ENCODE peak calls at places on chromosomes 4 and X, in seven cellular contexts. K is upper lobe of right lung, J is endothelial cell of umbilical vein, Y is astrocyte of the spinal cord, V is suprapubic skin, P is lower leg skin, M is bronchial epithelial cell. L is an unnamed sample.

GRCh38 chrX:153469811-153470410 is 465 bp downstream of the HAUS7 start:
- DNase-seq in K (no peak), J (peak; percentile 32), Y (peak; percentile 13), V (no peak), P (no peak), M (peak; percentile 8), L (peak; percentile 34)

GRCh38 chr4:20512980-20513379 is 187.3 kb upstream of the PACRGL start:
- DNase-seq in K (no peak), J (peak; percentile 22), Y (no peak), V (no peak), P (no peak), M (no peak), L (no peak)

GRCh38 chr4:151540728-151541437 is 131.9 kb downstream of the FHIP1A start:
- DNase-seq in K (no peak), J (peak; percentile 76), Y (peak; percentile 95), V (no peak), P (peak; percentile 65), M (peak; percentile 100), L (peak; percentile 88)

GRCh38 chr4:37454263-37454800 is 209.8 kb downstream of the NWD2 start:
- DNase-seq in K (no peak), J (no peak), Y (no peak), V (no peak), P (no peak), M (no peak), L (no peak)

GRCh38 chrX:130878350-130879341 is 24.4 kb downstream of the ENOX2 start:
- DNase-seq in K (no peak), J (peak; percentile 35), Y (peak; percentile 91), V (no peak), P (no peak), M (peak; percentile 85), L (peak; percentile 91)

GRCh38 chr4:81220269-81220668 is 5.2 kb upstream of the PRKG2 start:
- DNase-seq in K (no peak), J (no peak), Y (no peak), V (no peak), P (no peak), M (no peak), L (no peak)

GRCh38 chrX:38142598-38142997 is 78.1 kb downstream of the SRPX start:
- DNase-seq in K (no peak), J (peak; percentile 13), Y (peak; percentile 43), V (no peak), P (peak; percentile 17), M (no peak), L (peak; percentile 94)

GRCh38 chrX:20521245-20521644 is 254.5 kb upstream of the RPS6KA3 start:
- DNase-seq in K (no peak), J (no peak), Y (peak; percentile 31), V (no peak), P (no peak), M (peak; percentile 44), L (peak; percentile 82)

GRCh38 chr4:141926414-141926813 is 290.0 kb downstream of the IL15 start:
- DNase-seq in K (no peak), J (no peak), Y (no peak), V (no peak), P (no peak), M (no peak), L (no peak)

GRCh38 chr4:90120815-90121214 is 6.4 kb upstream of the CCSER1 start:
- DNase-seq in K (no peak), J (peak; percentile 19), Y (no peak), V (no peak), P (no peak), M (no peak), L (no peak)

GRCh38 chrX:53950130-53950733 is 94.0 kb downstream of the PHF8 start:
- DNase-seq in K (no peak), J (no peak), Y (no peak), V (no peak), P (no peak), M (peak; percentile 27), L (no peak)

GRCh38 chr4:109332926-109333464 is 30.5 kb upstream of the COL25A1 start:
- DNase-seq in K (no peak), J (no peak), Y (no peak), V (no peak), P (no peak), M (no peak), L (no peak)

GRCh38 chr4:133143775-133144430 is 5.2 kb upstream of the PCDH10 start:
- DNase-seq in K (no peak), J (no peak), Y (no peak), V (no peak), P (no peak), M (no peak), L (no peak)

GRCh38 chr4:124937993-124938392 is 225.5 kb upstream of the ANKRD50 start:
- DNase-seq in K (no peak), J (no peak), Y (no peak), V (no peak), P (no peak), M (no peak), L (no peak)

GRCh38 chrX:18677140-18677834 is 5.4 kb upstream of the RS1 start:
- DNase-seq in K (no peak), J (no peak), Y (no peak), V (no peak), P (no peak), M (no peak), L (no peak)

GRCh38 chr4:9938933-9939332 is 82.4 kb downstream of the SLC2A9 start:
- DNase-seq in K (no peak), J (no peak), Y (no peak), V (peak; percentile 24), P (no peak), M (no peak), L (no peak)

GRCh38 chr4:47368211-47368610 is 95.3 kb downstream of the COMMD8 start:
- DNase-seq in K (no peak), J (no peak), Y (no peak), V (no peak), P (no peak), M (no peak), L (no peak)

GRCh38 chr4:83197555-83198235 is 83.2 kb upstream of the PLAC8 start:
- DNase-seq in K (no peak), J (no peak), Y (no peak), V (no peak), P (no peak), M (no peak), L (no peak)

GRCh38 chr4:83191026-83191425 is 76.5 kb upstream of the PLAC8 start:
- DNase-seq in K (no peak), J (no peak), Y (no peak), V (no peak), P (no peak), M (no peak), L (no peak)

GRCh38 chr4:83201761-83202160 is 82.8 kb downstream of the COQ2 start:
- DNase-seq in K (no peak), J (no peak), Y (no peak), V (no peak), P (no peak), M (no peak), L (no peak)

GRCh38 chr4:83195280-83195679 is 80.8 kb upstream of the PLAC8 start:
- DNase-seq in K (no peak), J (no peak), Y (no peak), V (no peak), P (no peak), M (no peak), L (no peak)

DNA sequence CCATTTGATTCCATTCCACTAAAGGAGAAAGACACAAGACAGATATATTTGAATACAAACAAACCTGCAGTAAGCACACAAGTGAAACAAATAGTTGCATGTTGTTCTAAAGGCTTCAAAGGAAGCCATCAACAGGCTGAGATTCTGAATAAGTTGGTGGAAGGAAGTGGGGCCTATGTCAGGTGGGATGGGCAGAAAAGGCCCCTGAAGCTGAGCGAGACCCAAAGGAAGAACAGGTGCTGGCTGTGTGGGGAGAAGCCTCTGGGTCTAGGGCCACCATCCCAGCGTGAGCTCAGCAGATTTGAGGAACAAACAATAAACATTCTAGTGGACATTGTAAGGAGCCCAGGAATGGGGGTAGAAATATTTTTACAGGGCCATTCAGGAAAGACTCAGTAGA is 82.4 kb upstream of the PLAC8 start:
- DNase-seq in K (no peak), J (no peak), Y (no peak), V (no peak), P (no peak), M (no peak), L (no peak)
- H3K4me3 ChIP-seq in K (no peak overlapping the region), J (no peak overlapping the region), Y (no peak overlapping the region), V (no peak overlapping the region), P (no peak overlapping the region), M (no peak overlapping the region), L (no peak overlapping the region)

GRCh38 chr4:13953083-13953482 is 325.6 kb upstream of the BOD1L1 start:
- DNase-seq in K (no peak), J (no peak), Y (no peak), V (no peak), P (no peak), M (no peak), L (no peak)
- TF ChIP-seq CTCF in K (no peak), J (no peak), Y (peak; percentile 14), V (no peak), P (no peak), M (no peak), L (no peak)

GRCh38 chrX:107119281-107119680 is 659 bp upstream of the RBM41 start:
- DNase-seq in K (no peak), J (no peak), Y (no peak), V (no peak), P (no peak), M (peak; percentile 1), L (peak; percentile 1)
- H3K4me3 ChIP-seq in K (peak overlapping the region; percentile 65), J (no peak overlapping the region), Y (no peak overlapping the region), V (peak overlapping the region; percentile 65), P (no peak overlapping the region), M (no peak overlapping the region), L (no peak overlapping the region)

DNA sequence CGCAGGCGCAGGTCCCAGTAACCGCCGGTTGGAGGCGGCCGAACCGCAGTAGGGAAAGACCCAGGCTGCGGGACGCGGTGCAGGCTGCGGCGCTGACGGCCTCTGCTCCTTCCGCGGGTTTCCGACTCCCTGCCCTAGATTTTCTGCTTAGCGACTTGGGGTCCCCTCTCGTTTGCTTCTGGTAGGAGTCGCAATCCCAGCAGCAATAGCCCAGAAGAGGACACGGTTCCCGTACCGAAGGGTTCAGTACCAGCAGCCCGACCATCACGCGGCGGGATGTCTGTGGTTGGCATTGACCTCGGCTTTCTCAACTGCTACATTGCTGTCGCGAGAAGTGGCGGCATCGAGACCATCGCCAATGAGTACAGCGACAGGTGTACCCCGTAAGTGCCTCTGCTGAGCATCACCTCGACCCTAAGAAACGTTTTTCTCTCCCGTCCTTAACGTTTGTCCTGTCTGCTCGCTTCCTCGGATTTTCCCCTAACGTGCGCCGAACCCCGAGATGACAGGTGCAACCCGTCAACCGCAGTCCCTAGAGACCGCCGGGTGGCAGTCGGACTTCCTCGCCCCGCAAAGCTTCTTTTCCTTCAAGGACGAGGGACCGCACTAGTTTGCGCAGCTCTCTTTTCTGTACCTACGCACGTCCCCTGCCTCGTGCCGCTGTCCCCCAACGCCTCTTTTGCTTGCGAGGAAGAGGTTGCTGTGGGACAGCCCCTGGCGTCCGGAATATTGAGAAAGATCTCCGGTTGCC is at the start of gene HSPA4L:
- DNase-seq in K (peak; percentile 72), J (peak; percentile 89), Y (peak; percentile 37), V (peak; percentile 86), P (peak; percentile 18), M (peak; percentile 56), L (peak; percentile 62)
- TF ChIP-seq CTCF in K (peak; percentile 45), J (no peak), Y (no peak), V (no peak), P (no peak), M (peak; percentile 39), L (peak; percentile 14)

GRCh38 chrX:68894142-68894512 is 65.3 kb downstream of the EFNB1 start:
- DNase-seq in K (no peak), J (peak; percentile 4), Y (no peak), V (no peak), P (no peak), M (no peak), L (no peak)
- H3K4me3 ChIP-seq in K (peak overlapping the region; percentile 10), J (no peak overlapping the region), Y (no peak overlapping the region), V (peak overlapping the region; percentile 24), P (no peak overlapping the region), M (no peak overlapping the region), L (no peak overlapping the region)